ENCODE peak calls at places on chromosome 14, in seven cellular contexts. One of them, this sample, is unnamed.

GRCh38 chr14:105313381-105314286 is 914 bp upstream of the PACS2 start:
- DNase-seq in CD4-positive, alpha-beta T cell: no peak
- DNase-seq in H9: peak; percentile 55
- DNase-seq in tibial artery: peak; percentile 73
- DNase-seq in progenitor cell of endocrine pancreas: peak; percentile 27
- DNase-seq in neural progenitor cell: peak; percentile 74
- DNase-seq in B cell: peak; percentile 68
- DNase-seq in this sample: peak; percentile 16

GRCh38 chr14:29216316-29216715 is 449.7 kb downstream of the FOXG1 start:
- DNase-seq in CD4-positive, alpha-beta T cell: no peak
- DNase-seq in H9: no peak
- DNase-seq in tibial artery: no peak
- DNase-seq in progenitor cell of endocrine pancreas: no peak
- DNase-seq in neural progenitor cell: no peak
- DNase-seq in B cell: no peak
- DNase-seq in this sample: no peak

GRCh38 chr14:77053046-77053841 is 24.7 kb upstream of the IRF2BPL start:
- DNase-seq in CD4-positive, alpha-beta T cell: peak; percentile 85
- DNase-seq in H9: peak; percentile 88
- DNase-seq in tibial artery: peak; percentile 82
- DNase-seq in progenitor cell of endocrine pancreas: peak; percentile 85
- DNase-seq in neural progenitor cell: peak; percentile 88
- DNase-seq in B cell: peak; percentile 90
- DNase-seq in this sample: peak; percentile 77

GRCh38 chr14:95040723-95041476 is 116.4 kb downstream of the DICER1 start:
- DNase-seq in CD4-positive, alpha-beta T cell: no peak
- DNase-seq in H9: peak; percentile 14
- DNase-seq in tibial artery: no peak
- DNase-seq in progenitor cell of endocrine pancreas: no peak
- DNase-seq in neural progenitor cell: no peak
- DNase-seq in B cell: no peak
- DNase-seq in this sample: no peak

GRCh38 chr14:94145902-94146527 is 16.6 kb upstream of the IFI27L2 start:
- DNase-seq in CD4-positive, alpha-beta T cell: no peak
- DNase-seq in H9: no peak
- DNase-seq in tibial artery: no peak
- DNase-seq in progenitor cell of endocrine pancreas: no peak
- DNase-seq in neural progenitor cell: no peak
- DNase-seq in B cell: no peak
- DNase-seq in this sample: no peak

GRCh38 chr14:105419305-105420091 is at the start of gene MTA1:
- DNase-seq in CD4-positive, alpha-beta T cell: peak; percentile 55
- DNase-seq in H9: no peak
- DNase-seq in tibial artery: no peak
- DNase-seq in progenitor cell of endocrine pancreas: no peak
- DNase-seq in neural progenitor cell: peak; percentile 83
- DNase-seq in B cell: peak; percentile 95
- DNase-seq in this sample: no peak

GRCh38 chr14:53338192-53338591 is 185.1 kb upstream of the DDHD1 start:
- DNase-seq in CD4-positive, alpha-beta T cell: no peak
- DNase-seq in H9: no peak
- DNase-seq in tibial artery: no peak
- DNase-seq in progenitor cell of endocrine pancreas: no peak
- DNase-seq in neural progenitor cell: no peak
- DNase-seq in B cell: no peak
- DNase-seq in this sample: no peak

GRCh38 chr14:74973003-74973614 is 17.7 kb upstream of the PGF start:
- DNase-seq in CD4-positive, alpha-beta T cell: no peak
- DNase-seq in H9: no peak
- DNase-seq in tibial artery: peak; percentile 75
- DNase-seq in progenitor cell of endocrine pancreas: no peak
- DNase-seq in neural progenitor cell: no peak
- DNase-seq in B cell: no peak
- DNase-seq in this sample: no peak

GRCh38 chr14:98946995-98947394 is 325.0 kb downstream of the BCL11B start:
- DNase-seq in CD4-positive, alpha-beta T cell: peak; percentile 7
- DNase-seq in H9: no peak
- DNase-seq in tibial artery: no peak
- DNase-seq in progenitor cell of endocrine pancreas: no peak
- DNase-seq in neural progenitor cell: peak; percentile 32
- DNase-seq in B cell: no peak
- DNase-seq in this sample: no peak

DNA sequence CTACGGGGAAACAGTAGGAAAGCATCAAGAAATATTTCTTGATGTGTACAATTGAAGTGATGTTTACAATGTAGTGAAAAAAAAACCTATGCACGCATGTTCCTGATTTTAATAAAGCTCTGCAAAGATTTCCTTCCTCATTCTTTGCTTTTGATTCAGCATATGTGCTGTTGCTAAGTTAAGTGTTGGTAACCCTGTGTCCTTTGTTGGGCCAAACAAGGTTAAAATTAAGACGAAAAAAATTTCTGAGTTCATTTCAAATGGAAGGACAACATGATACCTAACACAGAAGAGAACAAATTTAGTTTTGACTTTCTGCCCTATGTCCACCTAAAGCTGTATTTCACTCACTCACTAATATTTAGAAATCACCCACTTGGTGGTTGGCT is 62.8 kb downstream of the PPP2R5C start:
- DNase-seq in CD4-positive, alpha-beta T cell: no peak
- DNase-seq in H9: no peak
- DNase-seq in tibial artery: no peak
- DNase-seq in progenitor cell of endocrine pancreas: no peak
- DNase-seq in neural progenitor cell: no peak
- DNase-seq in B cell: peak; percentile 39
- DNase-seq in this sample: no peak
- TF ChIP-seq CTCF in CD4-positive, alpha-beta T cell: no peak
- TF ChIP-seq CTCF in H9: no peak
- TF ChIP-seq CTCF in tibial artery: no peak
- TF ChIP-seq CTCF in progenitor cell of endocrine pancreas: no peak
- TF ChIP-seq CTCF in neural progenitor cell: no peak
- TF ChIP-seq CTCF in B cell: no peak
- TF ChIP-seq CTCF in this sample: no peak

GRCh38 chr14:64937821-64938193 is 4.7 kb downstream of the GPX2 start:
- DNase-seq in CD4-positive, alpha-beta T cell: no peak
- DNase-seq in H9: no peak
- DNase-seq in tibial artery: no peak
- DNase-seq in progenitor cell of endocrine pancreas: no peak
- DNase-seq in neural progenitor cell: no peak
- DNase-seq in B cell: no peak
- DNase-seq in this sample: no peak
- TF ChIP-seq CTCF in CD4-positive, alpha-beta T cell: no peak
- TF ChIP-seq CTCF in H9: peak; percentile 44
- TF ChIP-seq CTCF in tibial artery: peak; percentile 40
- TF ChIP-seq CTCF in progenitor cell of endocrine pancreas: no peak
- TF ChIP-seq CTCF in neural progenitor cell: peak; percentile 28
- TF ChIP-seq CTCF in B cell: no peak
- TF ChIP-seq CTCF in this sample: no peak

DNA sequence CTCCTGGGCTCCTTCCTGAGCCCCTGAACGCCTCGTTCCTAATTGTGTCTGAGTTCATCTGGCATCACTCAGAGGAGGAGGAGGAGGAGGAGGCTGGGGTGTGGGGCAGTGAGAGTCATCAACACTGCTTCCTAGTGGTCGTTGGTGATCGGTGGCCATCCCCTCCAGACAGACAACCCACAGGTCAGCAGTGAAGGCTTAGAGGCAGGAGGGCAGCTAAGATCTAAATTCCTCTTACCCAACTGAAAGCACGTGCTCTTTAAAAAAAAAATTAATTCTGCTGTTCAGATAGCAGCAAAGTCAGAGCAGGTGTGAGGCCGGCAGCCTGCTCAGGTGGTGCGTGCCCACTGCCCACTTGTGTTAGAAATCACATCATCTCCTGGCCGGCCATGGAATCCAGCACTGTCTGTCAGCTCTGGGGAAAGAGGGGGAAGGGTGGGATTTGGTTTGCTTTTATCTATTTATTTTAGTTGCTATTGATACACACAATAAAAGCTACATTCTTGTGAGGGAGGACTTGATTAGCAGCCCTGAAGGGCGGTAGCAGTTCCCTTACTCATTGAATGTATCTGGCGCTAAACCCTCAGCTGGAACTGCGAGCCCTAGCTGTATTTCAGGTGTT is 46.6 kb downstream of the PPP2R5C start:
- DNase-seq in CD4-positive, alpha-beta T cell: no peak
- DNase-seq in H9: peak; percentile 81
- DNase-seq in tibial artery: no peak
- DNase-seq in progenitor cell of endocrine pancreas: no peak
- DNase-seq in neural progenitor cell: peak; percentile 83
- DNase-seq in B cell: no peak
- DNase-seq in this sample: no peak
- TF ChIP-seq CTCF in CD4-positive, alpha-beta T cell: no peak
- TF ChIP-seq CTCF in H9: peak; percentile 55
- TF ChIP-seq CTCF in tibial artery: no peak
- TF ChIP-seq CTCF in progenitor cell of endocrine pancreas: peak; percentile 19
- TF ChIP-seq CTCF in neural progenitor cell: peak; percentile 58
- TF ChIP-seq CTCF in B cell: no peak
- TF ChIP-seq CTCF in this sample: no peak

DNA sequence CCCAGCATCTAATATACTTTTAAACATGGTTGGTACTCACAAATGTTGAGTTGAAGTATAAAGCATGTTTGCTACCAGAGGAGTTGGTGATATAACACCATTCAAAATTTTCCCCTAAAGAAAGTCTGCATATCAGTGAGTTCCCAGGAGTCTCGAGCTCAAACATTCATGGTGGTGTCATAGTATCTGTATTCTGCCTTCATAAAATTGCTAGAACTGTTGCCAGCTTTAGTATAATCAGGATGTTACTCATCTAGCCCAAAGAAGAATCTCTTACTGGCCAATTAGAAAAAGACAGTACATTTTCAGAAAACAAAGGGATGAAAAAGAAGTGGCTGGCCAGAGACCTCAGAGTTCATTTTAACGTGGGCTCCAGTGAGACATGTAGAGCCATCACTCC is 374.7 kb downstream of the KCNH5 start:
- DNase-seq in CD4-positive, alpha-beta T cell: no peak
- DNase-seq in H9: no peak
- DNase-seq in tibial artery: no peak
- DNase-seq in progenitor cell of endocrine pancreas: no peak
- DNase-seq in neural progenitor cell: no peak
- DNase-seq in B cell: no peak
- DNase-seq in this sample: no peak
- TF ChIP-seq CTCF in CD4-positive, alpha-beta T cell: no peak
- TF ChIP-seq CTCF in H9: no peak
- TF ChIP-seq CTCF in tibial artery: no peak
- TF ChIP-seq CTCF in progenitor cell of endocrine pancreas: no peak
- TF ChIP-seq CTCF in neural progenitor cell: no peak
- TF ChIP-seq CTCF in B cell: no peak
- TF ChIP-seq CTCF in this sample: no peak

DNA sequence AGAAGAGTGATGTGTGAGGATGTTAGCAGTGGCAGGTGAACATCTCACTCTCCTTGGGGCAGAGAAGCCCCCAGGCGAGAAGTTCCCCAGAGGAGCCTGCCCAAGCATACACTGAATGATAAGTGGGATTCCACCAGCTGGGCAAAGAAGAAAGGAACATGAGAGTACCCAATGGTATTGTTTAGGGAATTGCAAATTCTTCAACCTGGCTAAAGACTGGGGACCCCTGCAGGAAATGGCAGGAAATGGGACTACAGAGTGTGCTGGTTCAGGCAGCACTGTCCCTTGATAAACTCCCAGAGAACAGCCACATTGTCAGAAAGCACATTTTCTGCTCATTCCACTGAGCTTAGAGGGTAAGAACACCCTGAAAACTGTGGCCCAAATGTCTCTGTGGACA is 121.3 kb downstream of the RPS29 start:
- DNase-seq in CD4-positive, alpha-beta T cell: no peak
- DNase-seq in H9: peak; percentile 65
- DNase-seq in tibial artery: no peak
- DNase-seq in progenitor cell of endocrine pancreas: no peak
- DNase-seq in neural progenitor cell: peak; percentile 72
- DNase-seq in B cell: no peak
- DNase-seq in this sample: no peak
- TF ChIP-seq CTCF in CD4-positive, alpha-beta T cell: no peak
- TF ChIP-seq CTCF in H9: peak; percentile 69
- TF ChIP-seq CTCF in tibial artery: no peak
- TF ChIP-seq CTCF in progenitor cell of endocrine pancreas: peak; percentile 37
- TF ChIP-seq CTCF in neural progenitor cell: peak; percentile 62
- TF ChIP-seq CTCF in B cell: no peak
- TF ChIP-seq CTCF in this sample: no peak

GRCh38 chr14:69395929-69396328 is 2.2 kb downstream of the ERH start:
- DNase-seq in CD4-positive, alpha-beta T cell: no peak
- DNase-seq in H9: no peak
- DNase-seq in tibial artery: no peak
- DNase-seq in progenitor cell of endocrine pancreas: no peak
- DNase-seq in neural progenitor cell: no peak
- DNase-seq in B cell: no peak
- DNase-seq in this sample: no peak
- TF ChIP-seq CTCF in CD4-positive, alpha-beta T cell: no peak
- TF ChIP-seq CTCF in H9: no peak
- TF ChIP-seq CTCF in tibial artery: no peak
- TF ChIP-seq CTCF in progenitor cell of endocrine pancreas: no peak
- TF ChIP-seq CTCF in neural progenitor cell: no peak
- TF ChIP-seq CTCF in B cell: no peak
- TF ChIP-seq CTCF in this sample: no peak

GRCh38 chr14:85195872-85196477 is 334.0 kb upstream of the FLRT2 start:
- DNase-seq in CD4-positive, alpha-beta T cell: no peak
- DNase-seq in H9: no peak
- DNase-seq in tibial artery: no peak
- DNase-seq in progenitor cell of endocrine pancreas: no peak
- DNase-seq in neural progenitor cell: peak; percentile 7
- DNase-seq in B cell: no peak
- DNase-seq in this sample: no peak
- TF ChIP-seq CTCF in CD4-positive, alpha-beta T cell: no peak
- TF ChIP-seq CTCF in H9: peak; percentile 73
- TF ChIP-seq CTCF in tibial artery: peak; percentile 40
- TF ChIP-seq CTCF in progenitor cell of endocrine pancreas: peak; percentile 52
- TF ChIP-seq CTCF in neural progenitor cell: peak; percentile 64
- TF ChIP-seq CTCF in B cell: no peak
- TF ChIP-seq CTCF in this sample: peak; percentile 31

GRCh38 chr14:22040781-22041125 is 367.1 kb upstream of the OR4E1 start:
- DNase-seq in CD4-positive, alpha-beta T cell: no peak
- DNase-seq in H9: no peak
- DNase-seq in tibial artery: no peak
- DNase-seq in progenitor cell of endocrine pancreas: no peak
- DNase-seq in neural progenitor cell: peak; percentile 35
- DNase-seq in B cell: no peak
- DNase-seq in this sample: no peak

GRCh38 chr14:22036541-22036940 is 362.9 kb upstream of the OR4E1 start:
- DNase-seq in CD4-positive, alpha-beta T cell: no peak
- DNase-seq in H9: no peak
- DNase-seq in tibial artery: no peak
- DNase-seq in progenitor cell of endocrine pancreas: no peak
- DNase-seq in neural progenitor cell: no peak
- DNase-seq in B cell: no peak
- DNase-seq in this sample: no peak

GRCh38 chr14:22046063-22046462 is 372.4 kb upstream of the OR4E1 start:
- DNase-seq in CD4-positive, alpha-beta T cell: no peak
- DNase-seq in H9: no peak
- DNase-seq in tibial artery: no peak
- DNase-seq in progenitor cell of endocrine pancreas: no peak
- DNase-seq in neural progenitor cell: no peak
- DNase-seq in B cell: no peak
- DNase-seq in this sample: no peak

GRCh38 chr14:22044193-22044592 is 370.6 kb upstream of the OR4E1 start:
- DNase-seq in CD4-positive, alpha-beta T cell: no peak
- DNase-seq in H9: no peak
- DNase-seq in tibial artery: no peak
- DNase-seq in progenitor cell of endocrine pancreas: no peak
- DNase-seq in neural progenitor cell: no peak
- DNase-seq in B cell: no peak
- DNase-seq in this sample: no peak

GRCh38 chr14:22039938-22040780 is 366.5 kb upstream of the OR4E1 start:
- DNase-seq in CD4-positive, alpha-beta T cell: peak; percentile 38
- DNase-seq in H9: no peak
- DNase-seq in tibial artery: no peak
- DNase-seq in progenitor cell of endocrine pancreas: no peak
- DNase-seq in neural progenitor cell: no peak
- DNase-seq in B cell: no peak
- DNase-seq in this sample: no peak
- TF ChIP-seq CTCF in CD4-positive, alpha-beta T cell: peak; percentile 59
- TF ChIP-seq CTCF in H9: peak; percentile 70
- TF ChIP-seq CTCF in tibial artery: no peak
- TF ChIP-seq CTCF in progenitor cell of endocrine pancreas: peak; percentile 69
- TF ChIP-seq CTCF in neural progenitor cell: peak; percentile 68
- TF ChIP-seq CTCF in B cell: peak; percentile 76
- TF ChIP-seq CTCF in this sample: peak; percentile 27